ENCODE peak calls at places on chromosomes 11 and 22, in ten cellular contexts. Z, B, F, A, K, U, C, Q, N and I are unnamed samples.

GRCh38 chr22:31812977-31813605 is 59.3 kb downstream of the DEPDC5 start:
- DNase-seq in Z (no peak), B (no peak), F (no peak), A (no peak), K (no peak), U (no peak), C (no peak), Q (no peak), N (no peak), I (no peak)

GRCh38 chr11:112822478-112823274 is 138.5 kb upstream of the NCAM1 start:
- DNase-seq in Z (no peak), B (no peak), F (no peak), A (peak), K (no peak), U (no peak), C (no peak), Q (no peak), N (no peak), I (peak)

GRCh38 chr11:87443707-87444106 is 406.0 kb downstream of the TMEM135 start:
- DNase-seq in Z (no peak), B (no peak), F (no peak), A (no peak), K (no peak), U (no peak), C (no peak), Q (no peak), N (no peak), I (no peak)

GRCh38 chr11:106961518-106961917 is 56.8 kb downstream of the GUCY1A2 start:
- DNase-seq in Z (no peak), B (no peak), F (no peak), A (no peak), K (no peak), U (no peak), C (no peak), Q (peak), N (peak), I (no peak)

GRCh38 chr11:14499560-14500180 is at the start of gene COPB1:
- DNase-seq in Z (peak), B (peak), F (peak), A (peak), K (peak), U (peak), C (peak), Q (peak), N (peak), I (peak)

GRCh38 chr11:116882386-116882785 is 45.0 kb upstream of the APOA1 start:
- DNase-seq in Z (no peak), B (no peak), F (no peak), A (no peak), K (no peak), U (no peak), C (no peak), Q (no peak), N (no peak), I (no peak)

GRCh38 chr11:68326334-68327215 is 14.2 kb downstream of the LRP5 start:
- DNase-seq in Z (no peak), B (no peak), F (no peak), A (no peak), K (no peak), U (no peak), C (no peak), Q (no peak), N (no peak), I (no peak)

GRCh38 chr22:32674925-32675825 is 126.3 kb upstream of the TIMP3 start:
- DNase-seq in Z (no peak), B (no peak), F (no peak), A (no peak), K (no peak), U (no peak), C (no peak), Q (no peak), N (no peak), I (no peak)

GRCh38 chr11:2846056-2846455 is 39.5 kb downstream of the CDKN1C start:
- DNase-seq in Z (no peak), B (no peak), F (no peak), A (no peak), K (no peak), U (no peak), C (no peak), Q (no peak), N (no peak), I (no peak)

GRCh38 chr11:31487848-31488247 is 21.6 kb downstream of the IMMP1L start:
- DNase-seq in Z (no peak), B (no peak), F (peak), A (peak), K (no peak), U (no peak), C (no peak), Q (peak), N (no peak), I (peak)

GRCh38 chr22:44314425-44315067 is 1.8 kb upstream of the SHISAL1 start:
- DNase-seq in Z (no peak), B (no peak), F (no peak), A (no peak), K (no peak), U (no peak), C (no peak), Q (no peak), N (no peak), I (no peak)

GRCh38 chr11:2557381-2557780 is 112.6 kb downstream of the KCNQ1 start:
- DNase-seq in Z (no peak), B (no peak), F (no peak), A (no peak), K (no peak), U (no peak), C (peak), Q (no peak), N (no peak), I (no peak)

GRCh38 chr11:5992604-5993251 is 5.9 kb upstream of the OR52L1 start:
- DNase-seq in Z (no peak), B (no peak), F (peak), A (peak), K (no peak), U (no peak), C (no peak), Q (peak), N (no peak), I (peak)

GRCh38 chr11:96037267-96037990 is 113.5 kb upstream of the MTMR2 start:
- DNase-seq in Z (no peak), B (no peak), F (no peak), A (no peak), K (no peak), U (no peak), C (no peak), Q (peak), N (peak), I (no peak)

GRCh38 chr11:126606484-126606883 is 251.0 kb downstream of the ST3GAL4 start:
- DNase-seq in Z (no peak), B (no peak), F (no peak), A (no peak), K (no peak), U (no peak), C (no peak), Q (no peak), N (no peak), I (no peak)

GRCh38 chr11:111461460-111462240 is 50.5 kb downstream of the BTG4 start:
- DNase-seq in Z (no peak), B (no peak), F (no peak), A (no peak), K (no peak), U (no peak), C (no peak), Q (no peak), N (no peak), I (no peak)

GRCh38 chr22:35552186-35552842 is 11.7 kb downstream of the RASD2 start:
- DNase-seq in Z (no peak), B (no peak), F (peak), A (peak), K (peak), U (peak), C (peak), Q (peak), N (no peak), I (peak)

GRCh38 chr22:40025856-40026255 is 31.1 kb downstream of the FAM83F start:
- DNase-seq in Z (no peak), B (no peak), F (no peak), A (no peak), K (no peak), U (no peak), C (peak), Q (no peak), N (no peak), I (no peak)

GRCh38 chr11:69049490-69049867 is 747 bp downstream of the TPCN2 start:
- DNase-seq in Z (peak), B (no peak), F (no peak), A (no peak), K (no peak), U (no peak), C (no peak), Q (no peak), N (no peak), I (no peak)

GRCh38 chr11:69127884-69128283 is 27.9 kb upstream of the SMIM38 start:
- DNase-seq in Z (no peak), B (no peak), F (no peak), A (no peak), K (no peak), U (no peak), C (no peak), Q (no peak), N (no peak), I (no peak)

DNA sequence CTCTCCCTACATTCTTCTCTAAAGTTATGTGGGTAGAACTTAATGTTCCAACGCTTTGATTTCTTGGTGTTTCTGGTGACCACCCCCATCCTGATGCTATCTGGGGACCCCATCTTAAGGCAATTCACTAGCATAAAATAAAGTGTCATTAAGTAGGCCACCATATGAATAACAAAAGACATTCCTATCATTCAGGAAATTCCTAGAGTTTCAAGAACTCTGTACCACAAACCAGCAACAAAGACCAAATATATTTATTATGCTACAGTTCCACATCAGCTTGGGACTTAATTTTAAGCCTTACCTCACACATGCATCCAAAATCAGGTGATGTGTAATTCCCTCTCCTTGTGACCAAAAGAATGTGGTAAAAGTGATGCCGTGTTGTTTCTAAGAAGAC is 254.6 kb upstream of the LRRC4C start:
- DNase-seq in Z (no peak), B (no peak), F (no peak), A (no peak), K (no peak), U (no peak), C (no peak), Q (no peak), N (peak), I (no peak)
- H3K27ac ChIP-seq in Z (no peak), B (no peak), F (no peak), A (no peak), K (no peak), U (no peak), C (no peak), Q (no peak), N (peak), I (no peak)

DNA sequence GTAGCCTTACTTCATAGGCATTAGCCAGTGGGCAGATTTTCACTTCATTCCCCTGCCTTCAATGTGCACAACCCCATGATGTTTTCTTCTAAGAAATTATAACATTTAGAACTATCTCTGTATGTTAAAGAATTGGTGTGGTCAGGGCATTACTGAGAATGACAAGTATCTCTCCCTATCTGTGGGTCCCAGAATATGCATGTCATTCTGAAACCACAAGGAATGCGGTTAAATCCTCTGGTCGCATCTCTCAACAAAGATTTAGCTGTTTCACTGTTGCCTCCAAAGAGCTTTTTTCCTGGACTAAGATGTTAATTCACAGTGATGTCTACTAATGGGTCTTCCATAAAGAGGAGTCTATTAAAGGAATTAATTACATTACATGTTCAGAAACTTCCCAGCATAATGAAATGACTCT is 62.7 kb downstream of the LIF start:
- DNase-seq in Z (no peak), B (no peak), F (no peak), A (no peak), K (no peak), U (no peak), C (no peak), Q (no peak), N (no peak), I (peak)
- H3K4me3 ChIP-seq in Z (no peak), B (no peak), F (no peak), A (no peak), K (no peak), U (no peak), C (no peak), Q (no peak), N (no peak), I (no peak)

GRCh38 chr11:46270707-46271106 is 6.8 kb upstream of the CREB3L1 start:
- DNase-seq in Z (no peak), B (no peak), F (no peak), A (no peak), K (no peak), U (no peak), C (no peak), Q (no peak), N (no peak), I (no peak)

GRCh38 chr11:46273511-46274205 is 3.8 kb upstream of the CREB3L1 start:
- DNase-seq in Z (no peak), B (no peak), F (no peak), A (no peak), K (no peak), U (no peak), C (peak), Q (peak), N (no peak), I (no peak)

GRCh38 chr11:46271875-46272815 is 5.3 kb upstream of the CREB3L1 start:
- DNase-seq in Z (no peak), B (no peak), F (no peak), A (no peak), K (no peak), U (no peak), C (peak), Q (no peak), N (no peak), I (no peak)

GRCh38 chr11:46271407-46271806 is 6.1 kb upstream of the CREB3L1 start:
- DNase-seq in Z (no peak), B (no peak), F (no peak), A (no peak), K (no peak), U (no peak), C (no peak), Q (no peak), N (no peak), I (no peak)

DNA sequence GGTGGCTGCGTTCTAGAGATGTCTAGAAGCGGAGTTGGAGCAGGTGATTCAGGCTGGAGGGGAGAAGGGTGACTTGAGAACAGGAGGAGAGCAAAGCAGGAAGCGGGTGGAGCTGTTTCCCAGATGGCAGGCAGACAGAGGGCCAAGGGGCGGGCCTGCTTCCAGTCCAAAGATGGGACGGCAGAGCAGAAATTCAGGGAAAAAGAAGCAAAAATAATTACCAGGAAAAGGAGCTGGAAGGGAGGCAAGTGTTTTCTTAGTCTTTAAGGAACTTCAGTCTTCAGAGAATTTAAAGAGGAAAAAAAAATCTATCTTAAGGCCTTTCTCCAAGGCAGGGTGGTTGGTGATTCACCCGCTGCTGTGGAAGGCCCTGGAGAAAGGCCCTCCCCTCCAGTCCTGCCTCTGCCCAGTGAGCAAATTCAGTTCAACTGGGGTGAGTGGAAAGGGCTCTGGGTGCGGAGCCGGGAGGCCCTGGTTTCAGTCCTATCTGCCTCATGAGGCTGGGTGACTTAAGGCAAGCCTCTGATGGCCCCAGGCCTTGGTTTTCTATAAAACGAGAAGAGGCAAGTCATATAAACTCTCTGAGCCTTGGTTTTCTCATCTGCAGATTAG is 4.5 kb upstream of the CREB3L1 start:
- DNase-seq in Z (peak), B (peak), F (no peak), A (no peak), K (no peak), U (no peak), C (peak), Q (no peak), N (no peak), I (no peak)
- H3K27ac ChIP-seq in Z (peak), B (peak), F (no peak), A (no peak), K (no peak), U (peak), C (peak), Q (peak), N (peak), I (no peak)

GRCh38 chr11:64179221-64179620 is 6.8 kb upstream of the STIP1 start:
- DNase-seq in Z (no peak), B (no peak), F (no peak), A (no peak), K (no peak), U (no peak), C (no peak), Q (no peak), N (no peak), I (no peak)

GRCh38 chr11:64183890-64184289 is 2.1 kb upstream of the STIP1 start:
- DNase-seq in Z (no peak), B (no peak), F (no peak), A (no peak), K (no peak), U (no peak), C (no peak), Q (no peak), N (no peak), I (no peak)

GRCh38 chr11:64180871-64181270 is 5.1 kb upstream of the STIP1 start:
- DNase-seq in Z (no peak), B (no peak), F (no peak), A (no peak), K (no peak), U (no peak), C (no peak), Q (no peak), N (no peak), I (peak)

GRCh38 chr11:64178203-64178602 is 7.8 kb upstream of the STIP1 start:
- DNase-seq in Z (no peak), B (no peak), F (no peak), A (no peak), K (no peak), U (no peak), C (no peak), Q (no peak), N (no peak), I (no peak)

DNA sequence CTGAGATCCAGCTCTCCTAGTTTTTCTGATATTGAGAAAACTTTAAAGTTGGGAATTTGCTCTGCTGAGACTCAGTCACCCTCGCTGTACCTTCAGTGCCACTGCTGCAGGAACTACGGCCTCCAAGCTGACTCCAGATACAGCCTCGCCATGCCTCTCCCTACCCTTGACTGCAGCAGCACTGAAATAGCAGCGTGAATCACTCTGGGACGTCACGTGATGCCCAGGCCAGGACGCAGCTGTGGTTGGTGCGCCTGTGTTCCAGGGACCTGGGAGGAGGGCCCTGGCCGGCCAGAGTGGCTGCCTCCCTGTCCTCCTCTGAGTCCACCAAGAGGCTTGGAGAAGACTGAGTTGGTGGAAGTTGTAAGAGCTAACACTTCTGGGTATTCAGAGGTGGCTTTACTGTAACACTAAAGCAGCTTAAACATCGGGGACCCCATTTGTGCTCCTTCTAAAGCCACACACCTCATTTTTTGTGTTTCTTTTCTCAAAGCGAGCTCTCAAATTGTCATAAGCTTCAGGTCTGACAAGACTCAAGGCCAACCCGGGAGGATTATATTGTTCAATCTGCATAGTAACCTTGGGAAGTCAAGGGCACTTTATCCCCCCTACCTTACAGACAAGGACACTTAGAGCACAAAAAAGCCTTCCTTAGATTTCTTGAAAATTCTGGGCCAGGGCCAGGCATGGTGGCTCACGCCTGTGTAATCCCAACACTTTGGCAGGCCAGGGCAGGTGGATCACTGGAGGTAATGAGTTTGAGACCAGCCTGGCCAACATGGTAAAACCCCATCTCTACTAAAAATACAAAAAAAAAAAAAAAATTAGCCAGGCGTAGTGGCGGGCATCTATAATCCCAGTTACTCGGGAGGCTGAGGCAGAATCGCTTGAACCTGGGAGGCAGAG is 4.2 kb upstream of the STIP1 start:
- DNase-seq in Z (peak), B (peak), F (no peak), A (peak), K (no peak), U (no peak), C (peak), Q (peak), N (peak), I (peak)
- H3K4me3 ChIP-seq in Z (peak), B (no peak), F (peak), A (no peak), K (no peak), U (no peak), C (no peak), Q (no peak), N (no peak), I (peak)

DNA sequence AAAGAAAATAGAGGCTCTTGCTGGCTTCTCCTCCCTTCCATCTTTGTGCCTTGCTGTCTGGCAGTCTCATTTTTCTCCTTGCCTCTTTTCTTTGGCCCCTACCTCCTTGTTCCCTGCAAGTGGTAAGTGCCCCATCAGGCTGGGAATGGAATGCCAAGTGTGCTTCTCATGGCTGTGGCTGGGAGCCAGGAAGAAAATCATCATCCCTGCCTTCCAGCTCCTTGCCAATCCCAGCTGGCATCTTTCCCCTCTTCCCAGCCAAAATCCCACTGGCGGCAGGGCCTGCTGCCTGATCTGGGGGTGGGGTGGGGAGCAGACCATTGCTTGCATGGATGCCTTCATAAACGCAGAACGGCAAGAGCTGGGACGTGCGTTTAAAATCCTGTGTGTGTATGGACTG is 27.0 kb upstream of the SLC25A18 start:
- DNase-seq in Z (no peak), B (no peak), F (no peak), A (no peak), K (no peak), U (no peak), C (no peak), Q (no peak), N (no peak), I (no peak)
- H3K27ac ChIP-seq in Z (no peak), B (no peak), F (peak), A (peak), K (no peak), U (no peak), C (no peak), Q (no peak), N (no peak), I (no peak)

DNA sequence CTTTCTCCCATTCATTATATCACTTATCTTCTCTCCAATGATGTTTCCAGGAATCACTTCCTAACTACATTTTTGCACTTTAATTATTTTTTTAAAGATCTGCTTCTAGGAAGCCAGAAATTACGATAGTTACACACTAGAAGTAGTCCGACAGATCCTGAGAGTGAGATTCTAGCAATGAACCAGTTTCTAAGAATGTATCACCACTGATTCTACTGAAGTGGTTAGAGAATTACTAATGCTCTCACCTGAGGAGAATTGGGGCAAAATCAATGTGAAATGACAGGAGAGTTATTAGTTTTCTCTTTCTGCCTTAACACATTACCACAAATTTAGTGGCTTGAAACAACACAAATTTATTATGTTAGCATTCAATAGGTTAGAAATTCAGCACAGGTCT is 241.2 kb downstream of the CASP12 start:
- DNase-seq in Z (no peak), B (no peak), F (no peak), A (no peak), K (no peak), U (no peak), C (no peak), Q (no peak), N (no peak), I (no peak)
- H3K4me3 ChIP-seq in Z (no peak), B (no peak), F (no peak), A (no peak), K (no peak), U (no peak), C (no peak), Q (no peak), N (no peak), I (no peak)